ENCODE peak calls at places on chromosomes 3 and 15, in seven cellular contexts. One of them, this sample, is unnamed.

GRCh38 chr3:127461286-127461685 is 129.2 kb downstream of the TPRA1 start:
- DNase-seq in astrocyte of the spinal cord: no peak
- DNase-seq in NT2/D1: no peak
- DNase-seq in heart left ventricle: no peak
- DNase-seq in PC-9: no peak
- DNase-seq in aorta: no peak
- DNase-seq in adrenal gland: no peak
- DNase-seq in this sample: no peak

GRCh38 chr3:115676336-115676735 is 53.0 kb downstream of the GAP43 start:
- DNase-seq in heart left ventricle: no peak
- DNase-seq in NT2/D1: no peak
- DNase-seq in aorta: no peak
- DNase-seq in PC-9: no peak
- DNase-seq in astrocyte of the spinal cord: no peak
- DNase-seq in adrenal gland: no peak
- DNase-seq in this sample: no peak

GRCh38 chr3:107315136-107315535 is 62.1 kb upstream of the CCDC54 start:
- DNase-seq in adrenal gland: no peak
- DNase-seq in heart left ventricle: no peak
- DNase-seq in astrocyte of the spinal cord: no peak
- DNase-seq in aorta: no peak
- DNase-seq in NT2/D1: no peak
- DNase-seq in PC-9: no peak
- DNase-seq in this sample: no peak

GRCh38 chr15:90519688-90520087 is 10.0 kb upstream of the CRTC3 start:
- DNase-seq in adrenal gland: no peak
- DNase-seq in NT2/D1: no peak
- DNase-seq in astrocyte of the spinal cord: peak; percentile 61
- DNase-seq in PC-9: no peak
- DNase-seq in aorta: no peak
- DNase-seq in heart left ventricle: no peak
- DNase-seq in this sample: no peak

GRCh38 chr3:96331341-96331740 is 483.1 kb upstream of the EPHA6 start:
- DNase-seq in PC-9: no peak
- DNase-seq in astrocyte of the spinal cord: peak; percentile 0
- DNase-seq in heart left ventricle: no peak
- DNase-seq in NT2/D1: no peak
- DNase-seq in aorta: no peak
- DNase-seq in adrenal gland: no peak
- DNase-seq in this sample: no peak

GRCh38 chr15:72110355-72110754 is 7.6 kb downstream of the MYO9A start:
- DNase-seq in NT2/D1: no peak
- DNase-seq in aorta: no peak
- DNase-seq in heart left ventricle: no peak
- DNase-seq in astrocyte of the spinal cord: no peak
- DNase-seq in adrenal gland: no peak
- DNase-seq in PC-9: no peak
- DNase-seq in this sample: no peak

GRCh38 chr3:143433787-143434378 is 314.3 kb downstream of the CHST2 start:
- DNase-seq in heart left ventricle: no peak
- DNase-seq in PC-9: no peak
- DNase-seq in adrenal gland: no peak
- DNase-seq in aorta: no peak
- DNase-seq in astrocyte of the spinal cord: no peak
- DNase-seq in NT2/D1: no peak
- DNase-seq in this sample: no peak

GRCh38 chr3:264394-265156 is 68.0 kb downstream of the CHL1 start:
- DNase-seq in aorta: no peak
- DNase-seq in NT2/D1: no peak
- DNase-seq in adrenal gland: no peak
- DNase-seq in astrocyte of the spinal cord: peak; percentile 92
- DNase-seq in heart left ventricle: no peak
- DNase-seq in PC-9: no peak
- DNase-seq in this sample: no peak

GRCh38 chr3:31314261-31314660 is 218.5 kb upstream of the STT3B start:
- DNase-seq in adrenal gland: no peak
- DNase-seq in astrocyte of the spinal cord: no peak
- DNase-seq in heart left ventricle: no peak
- DNase-seq in NT2/D1: no peak
- DNase-seq in PC-9: no peak
- DNase-seq in aorta: no peak
- DNase-seq in this sample: no peak

GRCh38 chr3:27325419-27325818 is 43.8 kb downstream of the NEK10 start:
- DNase-seq in astrocyte of the spinal cord: no peak
- DNase-seq in aorta: no peak
- DNase-seq in heart left ventricle: no peak
- DNase-seq in PC-9: no peak
- DNase-seq in adrenal gland: no peak
- DNase-seq in NT2/D1: no peak
- DNase-seq in this sample: no peak

GRCh38 chr15:74725845-74726773 is 781 bp upstream of the CYP1A1 start:
- DNase-seq in NT2/D1: no peak
- DNase-seq in PC-9: peak; percentile 31
- DNase-seq in heart left ventricle: peak; percentile 39
- DNase-seq in astrocyte of the spinal cord: no peak
- DNase-seq in adrenal gland: no peak
- DNase-seq in aorta: peak; percentile 51
- DNase-seq in this sample: peak; percentile 64

GRCh38 chr3:17195856-17196604 is 311.3 kb downstream of the PLCL2 start:
- DNase-seq in astrocyte of the spinal cord: peak; percentile 18
- DNase-seq in aorta: no peak
- DNase-seq in PC-9: no peak
- DNase-seq in NT2/D1: no peak
- DNase-seq in adrenal gland: no peak
- DNase-seq in heart left ventricle: no peak
- DNase-seq in this sample: peak; percentile 50

GRCh38 chr3:24151595-24151994 is 206.5 kb downstream of the NR1D2 start:
- DNase-seq in NT2/D1: no peak
- DNase-seq in astrocyte of the spinal cord: no peak
- DNase-seq in aorta: no peak
- DNase-seq in PC-9: no peak
- DNase-seq in heart left ventricle: no peak
- DNase-seq in adrenal gland: no peak
- DNase-seq in this sample: no peak

GRCh38 chr3:61903931-61904657 is 342.7 kb downstream of the PTPRG start:
- DNase-seq in adrenal gland: peak; percentile 29
- DNase-seq in aorta: no peak
- DNase-seq in NT2/D1: no peak
- DNase-seq in heart left ventricle: no peak
- DNase-seq in PC-9: no peak
- DNase-seq in astrocyte of the spinal cord: peak; percentile 64
- DNase-seq in this sample: peak; percentile 18

GRCh38 chr15:39922450-39923092 is 2.5 kb upstream of the GPR176 start:
- DNase-seq in adrenal gland: no peak
- DNase-seq in PC-9: no peak
- DNase-seq in astrocyte of the spinal cord: peak; percentile 36
- DNase-seq in heart left ventricle: no peak
- DNase-seq in aorta: no peak
- DNase-seq in NT2/D1: no peak
- DNase-seq in this sample: no peak

GRCh38 chr15:25243800-25244097 is 195.1 kb downstream of the UBE3A start:
- DNase-seq in heart left ventricle: no peak
- DNase-seq in adrenal gland: peak; percentile 2
- DNase-seq in NT2/D1: no peak
- DNase-seq in PC-9: no peak
- DNase-seq in astrocyte of the spinal cord: no peak
- DNase-seq in aorta: peak; percentile 32
- DNase-seq in this sample: no peak

GRCh38 chr15:37096878-37097568 is 3.3 kb downstream of the MEIS2 start:
- DNase-seq in astrocyte of the spinal cord: peak; percentile 58
- DNase-seq in aorta: no peak
- DNase-seq in NT2/D1: no peak
- DNase-seq in adrenal gland: peak; percentile 41
- DNase-seq in heart left ventricle: no peak
- DNase-seq in PC-9: no peak
- DNase-seq in this sample: no peak

GRCh38 chr15:70921297-70921696 is 28.7 kb downstream of the LRRC49 start:
- DNase-seq in NT2/D1: no peak
- DNase-seq in PC-9: no peak
- DNase-seq in astrocyte of the spinal cord: no peak
- DNase-seq in heart left ventricle: no peak
- DNase-seq in adrenal gland: no peak
- DNase-seq in aorta: no peak
- DNase-seq in this sample: no peak

GRCh38 chr3:179321585-179322322 is 1.1 kb upstream of the ZNF639 start:
- DNase-seq in aorta: no peak
- DNase-seq in astrocyte of the spinal cord: peak; percentile 59
- DNase-seq in PC-9: peak; percentile 32
- DNase-seq in adrenal gland: peak; percentile 41
- DNase-seq in heart left ventricle: no peak
- DNase-seq in NT2/D1: no peak
- DNase-seq in this sample: no peak

GRCh38 chr3:151265866-151266265 is 12.5 kb downstream of the P2RY14 start:
- DNase-seq in PC-9: no peak
- DNase-seq in astrocyte of the spinal cord: no peak
- DNase-seq in NT2/D1: peak; percentile 63
- DNase-seq in aorta: no peak
- DNase-seq in adrenal gland: no peak
- DNase-seq in heart left ventricle: peak; percentile 19
- DNase-seq in this sample: peak; percentile 53

GRCh38 chr3:173396191-173397041 is 1.1 kb upstream of the NLGN1 start:
- DNase-seq in astrocyte of the spinal cord: peak; percentile 27
- DNase-seq in adrenal gland: no peak
- DNase-seq in heart left ventricle: no peak
- DNase-seq in aorta: no peak
- DNase-seq in PC-9: peak; percentile 29
- DNase-seq in NT2/D1: no peak
- DNase-seq in this sample: no peak
- H3K4me3 ChIP-seq in astrocyte of the spinal cord: peak overlapping the region; percentile 71
- H3K4me3 ChIP-seq in adrenal gland: peak overlapping the region; percentile 59
- H3K4me3 ChIP-seq in heart left ventricle: peak overlapping the region; percentile 80
- H3K4me3 ChIP-seq in aorta: peak overlapping the region; percentile 82
- H3K4me3 ChIP-seq in PC-9: peak overlapping the region; percentile 56
- H3K4me3 ChIP-seq in NT2/D1: peak overlapping the region; percentile 82
- H3K4me3 ChIP-seq in this sample: peak overlapping the region; percentile 56

DNA sequence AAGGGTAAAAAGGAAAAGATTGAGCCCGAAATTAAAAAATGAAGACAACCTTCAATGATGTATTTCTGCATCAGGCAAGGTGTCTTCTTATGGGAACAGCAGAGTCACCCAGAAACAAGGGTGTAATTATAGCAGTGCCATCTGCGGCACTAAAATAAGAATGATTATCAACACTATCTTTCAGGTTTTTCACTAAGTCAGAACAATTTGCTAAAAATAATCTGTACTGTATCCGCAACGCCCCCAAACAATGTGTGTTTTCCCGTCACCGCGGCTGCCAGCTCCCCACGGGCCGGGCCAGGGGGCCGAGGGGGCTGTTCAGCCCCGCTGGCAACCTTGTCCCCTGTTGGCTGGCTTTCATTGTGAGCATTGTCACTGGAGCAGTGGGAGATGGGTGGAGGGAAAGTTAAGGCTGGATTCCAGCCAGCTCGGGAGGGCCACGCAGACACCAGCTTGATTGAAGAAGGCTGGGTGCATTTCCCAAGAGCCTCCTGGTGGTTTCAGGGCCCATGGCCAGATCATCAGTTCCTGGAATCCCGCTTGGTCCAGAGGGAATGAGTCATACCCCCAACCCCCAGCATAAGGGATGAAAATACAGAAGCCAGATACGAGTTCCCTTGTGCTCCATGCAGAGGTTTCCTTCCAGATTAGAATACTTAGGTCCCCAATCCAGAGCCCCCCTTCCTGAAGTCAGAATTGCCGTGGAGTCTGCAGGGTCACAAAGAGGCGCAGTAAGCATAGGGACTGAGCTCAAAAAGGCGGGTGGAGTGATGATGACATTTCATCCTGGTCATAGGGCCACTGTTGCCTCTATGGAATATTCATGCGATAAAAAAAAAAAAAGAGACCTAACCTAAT is 90.2 kb upstream of the KLF13 start:
- DNase-seq in PC-9: no peak
- DNase-seq in NT2/D1: peak; percentile 11
- DNase-seq in adrenal gland: peak; percentile 82
- DNase-seq in astrocyte of the spinal cord: peak; percentile 96
- DNase-seq in heart left ventricle: peak; percentile 83
- DNase-seq in aorta: peak; percentile 85
- DNase-seq in this sample: peak; percentile 81
- H3K4me3 ChIP-seq in PC-9: no peak overlapping the region
- H3K4me3 ChIP-seq in NT2/D1: no peak overlapping the region
- H3K4me3 ChIP-seq in adrenal gland: no peak overlapping the region
- H3K4me3 ChIP-seq in astrocyte of the spinal cord: no peak overlapping the region
- H3K4me3 ChIP-seq in heart left ventricle: peak overlapping the region; percentile 29
- H3K4me3 ChIP-seq in aorta: no peak overlapping the region
- H3K4me3 ChIP-seq in this sample: no peak overlapping the region

DNA sequence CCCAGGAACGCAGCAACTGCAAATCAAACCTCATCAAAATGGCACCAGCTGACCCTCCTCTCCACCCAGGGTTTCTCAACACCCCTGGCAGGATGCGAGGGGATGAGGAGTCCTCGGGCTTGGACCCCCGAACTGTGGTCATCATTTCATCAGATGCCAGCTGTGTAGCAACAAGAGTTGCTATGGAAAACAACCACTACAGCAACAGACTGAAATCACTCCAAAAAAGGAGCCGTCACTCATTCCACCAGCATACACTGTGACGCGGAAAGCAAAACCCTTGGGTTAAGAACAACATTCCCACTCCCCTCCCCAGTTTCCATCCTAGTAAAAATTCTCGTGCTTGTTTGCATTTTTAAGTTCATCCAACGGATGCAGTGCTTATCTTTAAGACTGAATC is 40.1 kb downstream of the VGLL4 start:
- DNase-seq in aorta: peak; percentile 67
- DNase-seq in heart left ventricle: no peak
- DNase-seq in astrocyte of the spinal cord: peak; percentile 90
- DNase-seq in adrenal gland: no peak
- DNase-seq in PC-9: no peak
- DNase-seq in NT2/D1: no peak
- DNase-seq in this sample: no peak
- H3K4me3 ChIP-seq in aorta: no peak overlapping the region
- H3K4me3 ChIP-seq in heart left ventricle: no peak overlapping the region
- H3K4me3 ChIP-seq in astrocyte of the spinal cord: no peak overlapping the region
- H3K4me3 ChIP-seq in adrenal gland: no peak overlapping the region
- H3K4me3 ChIP-seq in PC-9: no peak overlapping the region
- H3K4me3 ChIP-seq in NT2/D1: no peak overlapping the region
- H3K4me3 ChIP-seq in this sample: no peak overlapping the region

DNA sequence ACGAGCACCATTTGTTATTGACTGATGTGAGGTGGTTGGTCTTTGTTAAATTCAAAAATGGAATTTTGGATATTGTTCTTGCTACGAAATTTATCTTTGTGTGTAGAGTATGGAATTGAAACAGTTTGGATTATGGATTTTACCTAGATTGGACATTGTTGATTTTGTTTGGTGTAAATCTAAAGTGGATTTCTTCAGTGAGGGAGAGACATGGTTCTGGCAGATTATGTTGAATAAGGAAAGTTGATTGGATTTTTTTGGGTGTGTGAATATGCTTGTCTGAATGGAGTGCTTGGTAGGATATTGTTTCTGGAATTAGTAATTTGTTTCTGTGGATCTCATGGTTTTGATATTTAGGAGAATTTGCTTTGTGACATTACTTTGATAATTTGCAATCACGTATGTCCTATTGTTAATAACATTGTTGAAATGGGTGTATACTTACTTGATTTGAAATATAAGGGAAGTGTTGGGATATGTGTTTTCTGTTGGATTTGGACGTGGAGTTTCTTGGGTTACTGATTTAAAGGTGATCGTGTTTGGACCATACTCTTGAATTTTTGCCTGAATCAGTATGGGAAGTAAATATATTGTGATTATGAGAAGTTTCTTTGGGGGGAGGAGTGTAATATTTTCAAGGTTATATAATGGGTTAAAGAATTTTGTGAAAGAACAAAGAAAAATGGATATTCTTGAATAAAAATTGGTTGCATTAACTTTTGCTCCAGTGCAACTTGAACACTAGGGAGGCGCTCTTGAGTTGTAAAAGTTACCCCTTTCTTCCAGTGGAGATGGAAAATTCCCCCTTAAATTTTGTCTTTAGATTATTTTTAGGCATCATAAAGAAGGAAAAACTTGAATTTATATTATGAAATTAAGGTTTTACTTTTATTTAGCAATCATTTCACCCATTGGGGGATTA is 875 bp upstream of the CHD2 start:
- DNase-seq in heart left ventricle: no peak
- DNase-seq in NT2/D1: no peak
- DNase-seq in PC-9: no peak
- DNase-seq in aorta: no peak
- DNase-seq in astrocyte of the spinal cord: peak; percentile 0
- DNase-seq in adrenal gland: no peak
- DNase-seq in this sample: no peak
- H3K4me3 ChIP-seq in heart left ventricle: peak overlapping the region; percentile 63
- H3K4me3 ChIP-seq in NT2/D1: no peak overlapping the region
- H3K4me3 ChIP-seq in PC-9: peak overlapping the region; percentile 94
- H3K4me3 ChIP-seq in aorta: no peak overlapping the region
- H3K4me3 ChIP-seq in astrocyte of the spinal cord: no peak overlapping the region
- H3K4me3 ChIP-seq in adrenal gland: no peak overlapping the region
- H3K4me3 ChIP-seq in this sample: no peak overlapping the region